ENCODE peak calls at places on chromosomes 4 and X, in seven cellular contexts. X is upper lobe of right lung, A is A549, J is mammary epithelial cell, H is ovary, V is hepatocyte, M is tibial nerve. G is an unnamed sample. For H3K4me1, the result is how much of the 10 kb centered on the place peaks cover.

GRCh38 chrX:15350329-15350996 is 15.1 kb upstream of the PIGA start:
- DNase-seq in X (no peak), A (no peak), J (no peak), H (no peak), V (no peak), M (no peak), G (no peak)

GRCh38 chr4:71768123-71768522 is 15.8 kb downstream of the GC start:
- DNase-seq in X (no peak), A (no peak), J (no peak), H (no peak), V (no peak), M (no peak), G (no peak)

GRCh38 chr4:14831447-14831846 is 170.8 kb upstream of the CPEB2 start:
- DNase-seq in X (no peak), A (no peak), J (peak), H (no peak), V (no peak), M (no peak), G (peak)

GRCh38 chrX:45775462-45775861 is 574.8 kb upstream of the DIPK2B start:
- DNase-seq in X (no peak), A (no peak), J (peak), H (no peak), V (no peak), M (no peak), G (no peak)

GRCh38 chrX:15495801-15496200 is 2.7 kb upstream of the PIR start:
- DNase-seq in X (no peak), A (no peak), J (no peak), H (no peak), V (no peak), M (no peak), G (no peak)

GRCh38 chrX:38515291-38515690 is 46.1 kb upstream of the TSPAN7 start:
- DNase-seq in X (no peak), A (no peak), J (no peak), H (no peak), V (no peak), M (no peak), G (no peak)

GRCh38 chr4:82968972-82969371 is 41.7 kb downstream of the LIN54 start:
- DNase-seq in X (no peak), A (no peak), J (no peak), H (no peak), V (no peak), M (no peak), G (no peak)

GRCh38 chrX:131830400-131831184 is 192.5 kb upstream of the STK26 start:
- DNase-seq in X (no peak), A (no peak), J (peak), H (peak), V (peak), M (peak), G (peak)

GRCh38 chr4:85783483-85783882 is 308.5 kb downstream of the ARHGAP24 start:
- DNase-seq in X (no peak), A (no peak), J (peak), H (no peak), V (no peak), M (no peak), G (no peak)
- H3K27ac ChIP-seq in X (no peak), A (no peak), J (no peak), H (no peak), V (no peak), M (no peak), G (no peak)

GRCh38 chr4:2482192-2482591 is 13.3 kb downstream of the RNF4 start:
- DNase-seq in X (no peak), A (no peak), J (no peak), H (no peak), V (no peak), M (no peak), G (peak)

GRCh38 chr4:2482693-2483092 is 13.8 kb downstream of the RNF4 start:
- DNase-seq in X (no peak), A (no peak), J (no peak), H (no peak), V (no peak), M (peak), G (peak)

GRCh38 chr4:2480649-2481048 is 11.7 kb downstream of the RNF4 start:
- DNase-seq in X (no peak), A (no peak), J (no peak), H (no peak), V (no peak), M (no peak), G (no peak)

GRCh38 chr4:2483237-2483636 is 14.3 kb downstream of the RNF4 start:
- DNase-seq in X (no peak), A (no peak), J (no peak), H (no peak), V (no peak), M (no peak), G (no peak)

DNA sequence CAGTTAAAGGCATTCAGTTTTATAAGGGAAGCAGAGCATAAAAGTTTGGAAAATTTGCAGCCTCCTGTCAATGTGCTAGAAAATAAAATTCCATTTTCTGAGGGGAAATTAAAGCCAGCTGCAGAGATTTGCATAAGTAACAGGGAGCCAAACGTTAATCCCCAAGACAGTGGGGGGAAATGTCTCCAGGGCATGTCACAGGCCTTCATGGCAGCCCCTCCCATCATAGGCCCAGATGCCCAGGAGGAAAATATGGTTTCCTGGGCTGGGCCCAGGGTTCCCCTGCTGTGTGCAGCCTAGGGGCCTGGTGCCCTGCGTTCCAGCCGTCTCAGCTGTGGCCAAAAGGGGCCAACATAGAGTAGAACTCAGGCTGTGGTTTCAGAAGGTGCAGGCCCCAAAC is 9.3 kb downstream of the RNF4 start:
- DNase-seq in X (no peak), A (no peak), J (no peak), H (no peak), V (no peak), M (no peak), G (no peak)
- H3K4me1 ChIP-seq in X (under half), A (under half), J (under half), H (under half), V (under half), M (under half), G (half or more)

GRCh38 chrX:10076765-10077164 is 80.0 kb upstream of the CLCN4 start:
- DNase-seq in X (no peak), A (no peak), J (peak), H (no peak), V (no peak), M (no peak), G (no peak)
- H3K4me3 ChIP-seq in X (no peak), A (no peak), J (no peak), H (no peak), V (no peak), M (no peak), G (no peak)

GRCh38 chrX:13029341-13029740 is 15.1 kb downstream of the FAM9C start:
- DNase-seq in X (no peak), A (peak), J (no peak), H (peak), V (peak), M (peak), G (peak)
- H3K27ac ChIP-seq in X (peak), A (peak), J (no peak), H (no peak), V (peak), M (peak), G (peak)

DNA sequence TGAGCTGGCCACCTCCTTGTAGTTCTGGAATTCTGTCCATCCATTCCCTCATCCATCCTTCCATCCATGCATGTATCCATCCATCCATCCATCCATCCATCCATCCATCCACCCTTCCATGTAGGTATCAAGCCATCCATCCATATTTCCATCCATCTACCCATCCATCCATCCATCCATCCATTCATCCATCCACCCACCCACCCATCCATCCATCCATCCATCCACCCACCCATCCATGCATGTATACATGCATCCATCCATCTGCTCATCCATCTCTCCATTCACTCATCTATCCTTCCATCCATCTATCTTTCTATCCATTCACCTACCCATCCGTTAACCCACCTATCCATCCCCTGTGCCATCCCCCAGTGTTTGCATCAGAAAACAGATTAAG is 153.6 kb upstream of the STX18 start:
- DNase-seq in X (no peak), A (no peak), J (no peak), H (no peak), V (no peak), M (no peak), G (no peak)
- H3K4me1 ChIP-seq in X (under half), A (under half), J (under half), H (under half), V (under half), M (under half), G (under half)

GRCh38 chr4:89829470-89830138 is 7.4 kb downstream of the SNCA start:
- DNase-seq in X (no peak), A (no peak), J (peak), H (no peak), V (no peak), M (peak), G (peak)
- H3K4me3 ChIP-seq in X (no peak), A (no peak), J (no peak), H (no peak), V (no peak), M (no peak), G (no peak)

GRCh38 chrX:21943460-21944135 is 3.1 kb downstream of the SMS start:
- DNase-seq in X (no peak), A (peak), J (peak), H (no peak), V (no peak), M (no peak), G (no peak)
- H3K27ac ChIP-seq in X (no peak), A (peak), J (peak), H (peak), V (peak), M (peak), G (no peak)

GRCh38 chr4:87017580-87018061 is 82.8 kb downstream of the AFF1 start:
- DNase-seq in X (no peak), A (no peak), J (no peak), H (no peak), V (peak), M (no peak), G (no peak)
- H3K4me1 ChIP-seq in X (half or more), A (half or more), J (under half), H (under half), V (under half), M (half or more), G (half or more)

G was measured in body of pancreas.